ENCODE peak calls at places on chromosome X, in eight cellular contexts. W is RPMI8226; N is brain microvascular endothelial cell; D is stimulated activated CD4-positive, alpha-beta T cell treated with anti-CD3 and anti-CD28 coated beads, Interleukin-15, amount 100 ng/mL, for 1 hour; S is NCI-H774; Q is T-helper 2 cell; U is cardiac muscle cell; X is NCI-H510A treated with DMSO at 0.1 percent for 48 hours. P is an unnamed sample.

GRCh38 chrX:44675364-44676024 is 132.8 kb upstream of the FUNDC1 start:
- DNase-seq in D (no peak), S (no peak), N (peak; percentile 45), W (peak; percentile 74), U (peak; percentile 92), Q (no peak), X (peak; percentile 71), P (peak; percentile 16)

GRCh38 chrX:49727847-49728246 is 32.1 kb upstream of the PAGE1 start:
- DNase-seq in U (no peak), Q (no peak), N (no peak), S (no peak), D (no peak), X (no peak), W (no peak), P (no peak)

GRCh38 chrX:3584415-3584996 is 128.9 kb downstream of the PRKX start:
- DNase-seq in S (no peak), W (no peak), N (no peak), Q (no peak), U (no peak), X (no peak), D (no peak), P (no peak)

GRCh38 chrX:111040377-111041017 is 55.5 kb upstream of the PAK3 start:
- DNase-seq in U (peak; percentile 21), W (no peak), N (peak; percentile 0), Q (no peak), S (no peak), X (no peak), D (no peak), P (no peak)

GRCh38 chrX:108735680-108736508 is 469 bp downstream of the IRS4 start:
- DNase-seq in D (no peak), N (no peak), Q (no peak), U (peak; percentile 12), S (no peak), X (peak; percentile 14), W (no peak), P (no peak)

GRCh38 chrX:155259752-155260151 is 4.5 kb downstream of the RAB39B start:
- DNase-seq in U (no peak), W (no peak), S (no peak), X (no peak), D (no peak), Q (no peak), N (no peak), P (no peak)

GRCh38 chrX:8743126-8743732 is 11.3 kb upstream of the ANOS1 start:
- DNase-seq in Q (peak; percentile 21), W (peak; percentile 61), X (peak; percentile 20), U (peak; percentile 50), N (peak; percentile 22), D (peak; percentile 46), S (no peak), P (no peak)

GRCh38 chrX:2984342-2984741 is 22.0 kb upstream of the ARSH start:
- DNase-seq in X (no peak), W (no peak), U (no peak), D (no peak), N (no peak), S (no peak), Q (no peak), P (no peak)

GRCh38 chrX:42022158-42022557 is 98.8 kb upstream of the CASK start:
- DNase-seq in U (no peak), D (no peak), W (no peak), N (no peak), X (no peak), Q (no peak), S (no peak), P (no peak)